ENCODE peak calls at places on chromosomes 11 and 22, in eight cellular contexts. C, X, N, K, H, V, Z and T are unnamed samples. For H3K27me3, the result is how much of the 10 kb centered on the place peaks cover.

GRCh38 chr11:7576671-7577225 is 62.9 kb downstream of the PPFIBP2 start:
- DNase-seq in Z (peak), X (no peak), V (no peak), H (no peak), K (no peak), N (no peak), C (no peak), T (peak)

GRCh38 chr11:119773016-119773415 is 44.0 kb upstream of the NECTIN1 start:
- DNase-seq in Z (no peak), H (no peak), N (no peak), V (peak), X (no peak), K (no peak), C (no peak), T (no peak)

GRCh38 chr11:119976805-119977583 is 160.9 kb downstream of the TRIM29 start:
- DNase-seq in K (no peak), H (no peak), Z (no peak), V (no peak), N (no peak), X (peak), C (no peak), T (no peak)

GRCh38 chr22:35601743-35602633 is 15.1 kb downstream of the MB start:
- DNase-seq in K (no peak), H (no peak), N (no peak), X (peak), V (no peak), C (no peak), Z (peak), T (no peak)

GRCh38 chr11:62905927-62906531 is 15.1 kb downstream of the CHRM1 start:
- DNase-seq in K (peak), X (peak), V (peak), C (peak), Z (peak), H (peak), N (peak), T (peak)

GRCh38 chr11:110566577-110566976 is 136.8 kb downstream of the FDX1 start:
- DNase-seq in V (peak), C (no peak), H (no peak), X (no peak), Z (no peak), K (no peak), N (no peak), T (no peak)

GRCh38 chr11:69661413-69661715 is 13.8 kb downstream of the LTO1 start:
- DNase-seq in H (no peak), C (no peak), Z (no peak), V (no peak), X (no peak), K (no peak), N (no peak), T (no peak)

GRCh38 chr11:13883042-13883441 is 79.5 kb upstream of the SPON1 start:
- DNase-seq in X (peak), K (no peak), C (no peak), H (no peak), N (no peak), Z (no peak), V (no peak), T (no peak)

GRCh38 chr11:96794152-96794551 is 404.3 kb downstream of the JRKL start:
- DNase-seq in H (no peak), C (no peak), X (no peak), Z (no peak), V (no peak), N (peak), K (no peak), T (no peak)

GRCh38 chr11:12689029-12689755 is 15.0 kb downstream of the TEAD1 start:
- DNase-seq in C (no peak), Z (no peak), K (no peak), H (no peak), N (no peak), X (no peak), V (no peak), T (no peak)

GRCh38 chr11:128624269-128625170 is 37.2 kb upstream of the ETS1 start:
- DNase-seq in C (peak), H (no peak), Z (no peak), X (no peak), K (peak), N (no peak), V (no peak), T (no peak)

GRCh38 chr11:65867284-65868071 is 5.1 kb downstream of the EFEMP2 start:
- DNase-seq in X (no peak), N (peak), K (no peak), C (no peak), H (peak), V (no peak), Z (no peak), T (no peak)

GRCh38 chr22:24730864-24731263 is 43.7 kb downstream of the PIWIL3 start:
- DNase-seq in C (no peak), K (no peak), H (peak), N (no peak), Z (no peak), X (no peak), V (no peak), T (peak)

GRCh38 chr22:50272103-50272782 is 2.1 kb upstream of the MAPK11 start:
- DNase-seq in X (no peak), H (no peak), K (no peak), N (no peak), Z (peak), C (no peak), V (no peak), T (peak)

GRCh38 chr11:69063671-69064260 is 15.0 kb downstream of the TPCN2 start:
- DNase-seq in Z (no peak), C (no peak), N (no peak), K (no peak), V (no peak), X (no peak), H (no peak), T (no peak)

GRCh38 chr11:128515086-128515485 is 72.3 kb downstream of the ETS1 start:
- DNase-seq in K (no peak), C (no peak), V (no peak), N (no peak), Z (no peak), X (no peak), H (no peak), T (no peak)

GRCh38 chr11:14055936-14056335 is 93.4 kb downstream of the SPON1 start:
- DNase-seq in Z (no peak), K (no peak), N (no peak), V (no peak), X (no peak), H (no peak), C (no peak), T (no peak)

GRCh38 chr11:15885913-15886698 is 470.2 kb downstream of the SOX6 start:
- DNase-seq in C (no peak), Z (no peak), K (no peak), N (no peak), V (no peak), H (no peak), X (no peak), T (no peak)

GRCh38 chr11:126431401-126432064 is 76.0 kb downstream of the ST3GAL4 start:
- DNase-seq in H (peak), V (no peak), X (peak), N (no peak), C (no peak), K (no peak), Z (peak), T (no peak)

GRCh38 chr11:96222102-96222501 is 120.9 kb downstream of the MAML2 start:
- DNase-seq in K (no peak), N (no peak), V (no peak), C (no peak), X (no peak), H (no peak), Z (peak), T (no peak)

GRCh38 chr22:27617214-27617881 is 184.2 kb downstream of the MN1 start:
- DNase-seq in N (no peak), Z (no peak), C (no peak), H (no peak), V (no peak), K (no peak), X (no peak), T (no peak)

GRCh38 chr11:26841818-26842457 is 120.1 kb upstream of the SLC5A12 start:
- DNase-seq in H (no peak), C (no peak), X (peak), N (no peak), V (no peak), K (no peak), Z (peak), T (no peak)

GRCh38 chr11:19398273-19398672 is 157.5 kb upstream of the E2F8 start:
- DNase-seq in H (no peak), K (no peak), C (no peak), Z (peak), X (no peak), N (no peak), V (no peak), T (peak)

GRCh38 chr22:50266994-50267393 is 3.2 kb downstream of the MAPK11 start:
- DNase-seq in K (no peak), N (no peak), Z (no peak), X (no peak), C (no peak), H (no peak), V (no peak), T (no peak)

GRCh38 chr11:28756977-28757376 is 648.8 kb downstream of the METTL15 start:
- DNase-seq in N (no peak), X (no peak), H (peak), Z (peak), K (no peak), C (no peak), V (no peak), T (no peak)

GRCh38 chr11:77090373-77091111 is 12.1 kb upstream of the OMP start:
- DNase-seq in V (no peak), N (no peak), K (no peak), H (no peak), Z (no peak), C (no peak), X (no peak), T (no peak)

GRCh38 chr22:44890416-44891292 is 119.2 kb downstream of the PHF21B start:
- DNase-seq in C (no peak), V (no peak), K (no peak), H (peak), X (no peak), Z (no peak), N (no peak), T (no peak)

GRCh38 chr22:39475902-39476301 is 19.1 kb downstream of the MGAT3 start:
- DNase-seq in X (no peak), Z (no peak), C (no peak), H (no peak), N (no peak), K (no peak), V (no peak), T (no peak)

GRCh38 chr22:19271856-19272535 is 19.5 kb downstream of the CLTCL1 start:
- DNase-seq in N (no peak), H (peak), C (no peak), K (no peak), Z (peak), X (peak), V (no peak), T (no peak)

GRCh38 chr11:101860694-101861371 is 54.0 kb upstream of the CEP126 start:
- DNase-seq in N (peak), Z (peak), K (peak), V (peak), X (peak), H (peak), C (peak), T (peak)

GRCh38 chr11:9001736-9002135 is 2.1 kb downstream of the NRIP3 start:
- DNase-seq in N (no peak), K (peak), C (no peak), X (peak), V (no peak), Z (peak), H (peak), T (no peak)

GRCh38 chr11:9005087-9005486 is 1.3 kb upstream of the NRIP3 start:
- DNase-seq in H (no peak), V (no peak), K (no peak), Z (no peak), N (no peak), X (no peak), C (no peak), T (no peak)

GRCh38 chr11:9004310-9004945 is 627 bp upstream of the NRIP3 start:
- DNase-seq in N (peak), H (no peak), K (no peak), X (peak), V (no peak), C (peak), Z (no peak), T (peak)

GRCh38 chr11:9003573-9004309 is at the start of gene NRIP3:
- DNase-seq in C (peak), V (peak), N (peak), K (peak), Z (peak), X (peak), H (peak), T (peak)

GRCh38 chr11:9002920-9003572 is 755 bp downstream of the NRIP3 start:
- DNase-seq in V (no peak), C (no peak), N (no peak), Z (no peak), K (no peak), X (no peak), H (no peak), T (peak)
- H3K27me3 ChIP-seq in V (under half), C (under half), N (under half), Z (under half), K (under half), X (half or more), H (under half), T (under half)

GRCh38 chr11:117936973-117937372 is 7.8 kb upstream of the TMPRSS13 start:
- DNase-seq in K (no peak), H (no peak), V (no peak), C (no peak), Z (no peak), N (no peak), X (no peak), T (no peak)

GRCh38 chr11:117933930-117934329 is 4.7 kb upstream of the TMPRSS13 start:
- DNase-seq in K (no peak), N (peak), Z (no peak), C (no peak), V (no peak), X (no peak), H (no peak), T (no peak)

GRCh38 chr11:117933475-117933874 is 4.3 kb upstream of the TMPRSS13 start:
- DNase-seq in V (no peak), X (no peak), Z (no peak), C (no peak), K (no peak), H (no peak), N (no peak), T (no peak)

GRCh38 chr11:117932987-117933386 is 3.8 kb upstream of the TMPRSS13 start:
- DNase-seq in V (no peak), H (no peak), N (peak), C (no peak), K (no peak), X (no peak), Z (no peak), T (no peak)

GRCh38 chr11:117934526-117935307 is 5.5 kb upstream of the TMPRSS13 start:
- DNase-seq in X (no peak), C (peak), K (no peak), H (no peak), V (no peak), Z (no peak), N (peak), T (peak)
- H3K27me3 ChIP-seq in X (under half), C (under half), K (under half), H (under half), V (under half), Z (under half), N (under half), T (under half)

GRCh38 chr11:44329472-44330230 is 19.7 kb upstream of the ALX4 start:
- DNase-seq in X (no peak), C (no peak), Z (no peak), H (no peak), V (no peak), K (no peak), N (no peak), T (peak)
- H3K27me3 ChIP-seq in X (under half), C (under half), Z (half or more), H (under half), V (half or more), K (half or more), N (under half), T (under half)

GRCh38 chr22:45930324-45930723 is 46.6 kb downstream of the WNT7B start:
- DNase-seq in Z (no peak), X (no peak), K (no peak), H (no peak), V (no peak), N (no peak), C (no peak), T (peak)
- H3K27me3 ChIP-seq in Z (under half), X (under half), K (under half), H (under half), V (under half), N (under half), C (under half), T (under half)

GRCh38 chr22:22697377-22698120 is 53.1 kb downstream of the GGTLC2 start:
- DNase-seq in Z (no peak), X (no peak), K (no peak), C (no peak), V (no peak), N (peak), H (no peak), T (no peak)

GRCh38 chr22:22693531-22693884 is 49.1 kb downstream of the GGTLC2 start:
- DNase-seq in N (no peak), V (no peak), Z (no peak), K (no peak), H (no peak), C (no peak), X (no peak), T (no peak)

GRCh38 chr22:22698263-22698750 is 53.9 kb downstream of the GGTLC2 start:
- DNase-seq in H (no peak), V (no peak), X (no peak), N (no peak), K (no peak), C (no peak), Z (no peak), T (no peak)

GRCh38 chr22:22694106-22694505 is 49.7 kb downstream of the GGTLC2 start:
- DNase-seq in H (no peak), N (no peak), V (no peak), K (no peak), X (no peak), C (no peak), Z (no peak), T (no peak)

DNA sequence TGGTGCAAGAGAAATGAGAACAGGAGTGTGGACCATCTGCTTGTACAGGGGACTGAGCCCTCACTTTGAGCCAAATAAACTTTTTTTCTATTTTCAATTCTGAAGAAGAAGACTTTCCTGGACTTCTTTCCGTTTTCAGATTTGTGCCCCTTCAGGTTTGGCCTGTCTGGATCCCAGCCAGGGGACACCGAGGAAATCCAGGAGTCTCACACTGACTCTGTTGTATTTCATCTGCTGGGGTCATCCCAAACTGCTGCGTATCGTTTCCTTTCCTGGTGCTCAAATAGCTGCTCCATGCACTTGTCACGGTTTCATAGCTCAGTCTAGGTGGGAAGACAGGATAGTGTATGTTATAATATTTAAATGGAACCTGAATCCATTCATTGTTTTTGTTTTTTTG is 51.7 kb downstream of the GGTLC2 start:
- DNase-seq in C (no peak), H (no peak), V (no peak), X (no peak), N (no peak), K (no peak), Z (no peak), T (no peak)
- H3K27me3 ChIP-seq in C (under half), H (under half), V (under half), X (under half), N (under half), K (under half), Z (under half), T (under half)

DNA sequence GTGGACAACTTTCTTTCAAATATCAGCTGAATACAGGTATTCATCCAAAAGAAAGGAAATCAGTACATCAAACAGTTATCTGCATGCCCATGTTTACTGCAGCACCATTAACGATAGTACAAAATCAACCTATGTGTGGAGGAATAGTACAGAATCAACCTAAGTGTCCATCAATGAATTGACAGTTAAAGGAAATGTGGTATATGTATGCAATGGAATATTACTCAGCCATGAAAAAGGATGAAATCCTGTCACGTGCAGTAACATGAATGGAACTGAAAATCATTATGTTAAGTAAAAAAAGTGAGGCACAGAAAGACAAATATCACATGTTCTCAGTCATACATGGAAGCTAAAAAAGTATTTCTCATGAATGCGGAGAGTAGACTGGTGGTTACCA is 132.3 kb downstream of the MED15 start:
- DNase-seq in V (no peak), N (no peak), X (no peak), K (no peak), C (no peak), H (no peak), Z (no peak), T (no peak)
- H3K27me3 ChIP-seq in V (under half), N (under half), X (under half), K (under half), C (under half), H (under half), Z (half or more), T (under half)

DNA sequence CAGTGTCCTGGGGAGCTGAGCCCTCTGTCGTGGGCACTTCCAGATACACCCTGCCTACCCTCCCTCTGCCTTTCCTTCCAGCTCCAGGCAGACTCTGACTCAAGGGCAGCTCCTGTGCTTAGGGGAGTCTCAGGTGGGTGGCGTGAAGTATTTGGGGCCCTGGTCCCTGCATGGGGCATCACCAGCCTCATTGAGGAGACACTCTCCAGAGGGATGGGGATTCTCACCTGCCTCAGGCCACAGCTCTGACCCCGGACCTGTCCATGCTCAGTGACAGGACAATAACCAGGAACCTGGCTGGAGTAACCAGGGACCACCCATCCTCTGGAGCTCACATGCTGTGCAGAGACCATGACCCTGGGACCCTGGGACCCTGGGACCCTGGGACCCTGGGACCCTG is 41.2 kb downstream of the GGTLC2 start:
- DNase-seq in H (no peak), Z (no peak), V (no peak), N (no peak), C (no peak), X (no peak), K (no peak), T (no peak)
- H3K27me3 ChIP-seq in H (under half), Z (under half), V (under half), N (under half), C (under half), X (under half), K (under half), T (under half)

GRCh38 chr11:57476223-57476882 is 16.0 kb downstream of the RTN4RL2 start:
- DNase-seq in N (peak), C (peak), X (peak), V (no peak), Z (no peak), H (no peak), K (no peak), T (no peak)
- H3K27me3 ChIP-seq in N (under half), C (under half), X (half or more), V (under half), Z (under half), H (under half), K (under half), T (under half)

DNA sequence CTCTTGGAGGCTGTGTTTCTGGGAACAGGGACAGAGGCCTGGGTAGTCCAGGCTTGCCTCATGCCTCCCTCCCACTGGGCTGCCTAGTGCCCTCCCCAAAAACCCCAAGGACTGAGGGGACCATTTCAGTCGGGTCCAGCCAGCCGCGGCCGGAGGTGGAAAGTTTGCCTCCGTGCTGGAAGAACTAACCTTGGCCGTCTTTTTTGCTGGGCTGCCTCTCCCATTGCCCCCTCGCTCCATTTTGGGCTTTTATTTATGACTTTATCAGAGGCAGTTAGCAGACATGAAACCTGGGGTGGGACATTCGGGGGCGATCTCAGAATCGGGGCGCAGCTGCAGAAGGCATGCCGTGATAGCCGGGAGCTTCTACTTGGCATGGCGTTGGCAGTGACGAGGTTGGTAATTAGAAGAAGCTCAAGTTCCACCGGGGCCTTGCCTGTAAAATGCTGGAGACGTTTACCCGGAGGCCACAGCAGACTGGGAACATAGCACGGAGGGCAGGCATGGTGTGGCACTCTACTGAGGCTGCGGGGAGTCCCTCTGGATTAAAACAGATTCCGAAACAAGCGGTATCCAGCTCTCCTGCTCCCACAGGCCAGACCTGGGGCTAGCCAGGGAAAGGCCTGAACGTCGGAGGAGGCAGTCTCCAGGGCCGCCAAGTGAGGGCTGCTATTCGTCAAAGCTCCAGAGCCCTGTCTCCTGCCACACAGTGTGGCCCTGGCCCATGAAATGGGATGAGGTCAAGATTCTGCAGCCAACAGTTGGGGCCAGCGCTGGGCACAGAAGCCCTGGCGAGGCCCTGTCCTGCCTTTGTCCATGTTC is 76.4 kb upstream of the PPARA start:
- DNase-seq in X (no peak), C (no peak), N (no peak), V (no peak), Z (peak), K (no peak), H (no peak), T (peak)
- H3K27me3 ChIP-seq in X (under half), C (under half), N (under half), V (under half), Z (under half), K (under half), H (under half), T (under half)